ENCODE peak calls at places on chromosomes 12 and 14, in ten cellular contexts. B, J, Q, N, L, G, S, T, R and P are unnamed samples.

GRCh38 chr12:101875112-101875961 is 2.0 kb upstream of the DRAM1 start:
- DNase-seq in B (no peak), J (no peak), Q (no peak), N (no peak), L (no peak), G (peak), S (no peak), T (no peak), R (peak), P (peak)

GRCh38 chr12:125185740-125186470 is 120.7 kb downstream of the AACS start:
- DNase-seq in B (peak), J (peak), Q (peak), N (peak), L (peak), G (peak), S (no peak), T (peak), R (peak), P (peak)

GRCh38 chr12:117408161-117408791 is 46.9 kb upstream of the NOS1 start:
- DNase-seq in B (peak), J (no peak), Q (no peak), N (no peak), L (peak), G (no peak), S (no peak), T (no peak), R (no peak), P (no peak)

GRCh38 chr12:29050503-29050902 is 98.6 kb upstream of the FAR2 start:
- DNase-seq in B (no peak), J (no peak), Q (peak), N (no peak), L (no peak), G (peak), S (no peak), T (no peak), R (no peak), P (no peak)

GRCh38 chr12:116177017-116177416 is 100.5 kb downstream of the MED13L start:
- DNase-seq in B (no peak), J (no peak), Q (no peak), N (no peak), L (no peak), G (no peak), S (no peak), T (no peak), R (no peak), P (no peak)

GRCh38 chr12:61282790-61283575 is 977.2 kb upstream of the USP15 start:
- DNase-seq in B (no peak), J (peak), Q (no peak), N (no peak), L (no peak), G (no peak), S (no peak), T (no peak), R (no peak), P (peak)

GRCh38 chr14:78164226-78164853 is 5.8 kb upstream of the NRXN3 start:
- DNase-seq in B (peak), J (no peak), Q (peak), N (no peak), L (peak), G (peak), S (no peak), T (peak), R (no peak), P (no peak)

GRCh38 chr14:67429651-67430205 is 17.8 kb upstream of the PLEK2 start:
- DNase-seq in B (no peak), J (no peak), Q (no peak), N (no peak), L (no peak), G (no peak), S (no peak), T (no peak), R (no peak), P (peak)

GRCh38 chr12:22518067-22518719 is 26.1 kb downstream of the C2CD5 start:
- DNase-seq in B (no peak), J (peak), Q (no peak), N (no peak), L (no peak), G (no peak), S (no peak), T (peak), R (peak), P (no peak)

GRCh38 chr14:38507299-38507698 is 251.4 kb upstream of the CLEC14A start:
- DNase-seq in B (no peak), J (no peak), Q (no peak), N (no peak), L (no peak), G (no peak), S (no peak), T (no peak), R (no peak), P (no peak)

GRCh38 chr12:85794551-85794950 is 41.7 kb downstream of the RASSF9 start:
- DNase-seq in B (no peak), J (peak), Q (no peak), N (no peak), L (no peak), G (no peak), S (no peak), T (no peak), R (peak), P (peak)

GRCh38 chr12:87150969-87151662 is 878.1 kb downstream of the C12orf50 start:
- DNase-seq in B (no peak), J (peak), Q (no peak), N (no peak), L (no peak), G (no peak), S (no peak), T (peak), R (no peak), P (no peak)

GRCh38 chr12:108611884-108612415 is 14.1 kb upstream of the TMEM119 start:
- DNase-seq in B (peak), J (peak), Q (peak), N (no peak), L (no peak), G (peak), S (no peak), T (peak), R (peak), P (peak)

GRCh38 chr12:130162267-130162666 is at the start of gene FZD10:
- DNase-seq in B (no peak), J (no peak), Q (no peak), N (peak), L (peak), G (no peak), S (no peak), T (no peak), R (no peak), P (no peak)

GRCh38 chr14:35932659-35933159 is 106.6 kb downstream of the BRMS1L start:
- DNase-seq in B (no peak), J (no peak), Q (peak), N (no peak), L (no peak), G (no peak), S (peak), T (no peak), R (no peak), P (no peak)

GRCh38 chr12:57454566-57455373 is at the start of gene INHBE:
- DNase-seq in B (no peak), J (no peak), Q (peak), N (no peak), L (peak), G (peak), S (no peak), T (peak), R (peak), P (peak)

GRCh38 chr12:54029529-54030441 is 1.5 kb downstream of the HOXC6 start:
- DNase-seq in B (no peak), J (no peak), Q (no peak), N (peak), L (no peak), G (no peak), S (no peak), T (no peak), R (no peak), P (no peak)

GRCh38 chr12:117875652-117876491 is 92.9 kb downstream of the KSR2 start:
- DNase-seq in B (peak), J (no peak), Q (no peak), N (no peak), L (peak), G (peak), S (no peak), T (no peak), R (no peak), P (peak)

GRCh38 chr12:93537769-93538168 is 34.7 kb upstream of the SOCS2 start:
- DNase-seq in B (no peak), J (no peak), Q (no peak), N (no peak), L (no peak), G (no peak), S (no peak), T (no peak), R (no peak), P (no peak)

GRCh38 chr14:64238049-64238448 is 56.1 kb downstream of the ESR2 start:
- DNase-seq in B (no peak), J (no peak), Q (peak), N (no peak), L (no peak), G (no peak), S (no peak), T (no peak), R (no peak), P (no peak)

GRCh38 chr12:105834496-105834895 is 304.3 kb downstream of the NUAK1 start:
- DNase-seq in B (no peak), J (no peak), Q (no peak), N (no peak), L (no peak), G (no peak), S (no peak), T (no peak), R (no peak), P (no peak)

GRCh38 chr14:50871914-50872732 is at the start of gene ABHD12B:
- DNase-seq in B (no peak), J (no peak), Q (no peak), N (peak), L (peak), G (no peak), S (no peak), T (no peak), R (no peak), P (no peak)

GRCh38 chr12:133181238-133181959 is at the start of gene ZNF268:
- DNase-seq in B (peak), J (peak), Q (peak), N (peak), L (peak), G (peak), S (peak), T (peak), R (peak), P (peak)

GRCh38 chr12:133174901-133175300 is 6.4 kb upstream of the ZNF268 start:
- DNase-seq in B (no peak), J (no peak), Q (no peak), N (no peak), L (no peak), G (no peak), S (no peak), T (no peak), R (no peak), P (no peak)

GRCh38 chr12:133180669-133181068 is 626 bp upstream of the ZNF268 start:
- DNase-seq in B (no peak), J (no peak), Q (peak), N (no peak), L (no peak), G (no peak), S (no peak), T (no peak), R (no peak), P (no peak)
- H3K4me3 ChIP-seq in B (peak), J (peak), Q (peak), N (no peak), L (no peak), G (no peak), S (no peak), T (peak), R (no peak), P (no peak)

GRCh38 chr14:79586401-79586800 is 624.9 kb downstream of the DIO2 start:
- DNase-seq in B (no peak), J (no peak), Q (no peak), N (no peak), L (no peak), G (no peak), S (no peak), T (peak), R (no peak), P (no peak)

GRCh38 chr14:79585845-79586244 is 625.5 kb downstream of the DIO2 start:
- DNase-seq in B (no peak), J (no peak), Q (no peak), N (no peak), L (no peak), G (no peak), S (no peak), T (peak), R (peak), P (peak)

GRCh38 chr14:79583738-79584405 is 627.4 kb downstream of the DIO2 start:
- DNase-seq in B (no peak), J (no peak), Q (no peak), N (no peak), L (no peak), G (no peak), S (no peak), T (peak), R (peak), P (peak)

GRCh38 chr14:79587194-79587593 is 624.1 kb downstream of the DIO2 start:
- DNase-seq in B (no peak), J (no peak), Q (no peak), N (no peak), L (no peak), G (no peak), S (no peak), T (no peak), R (no peak), P (no peak)

DNA sequence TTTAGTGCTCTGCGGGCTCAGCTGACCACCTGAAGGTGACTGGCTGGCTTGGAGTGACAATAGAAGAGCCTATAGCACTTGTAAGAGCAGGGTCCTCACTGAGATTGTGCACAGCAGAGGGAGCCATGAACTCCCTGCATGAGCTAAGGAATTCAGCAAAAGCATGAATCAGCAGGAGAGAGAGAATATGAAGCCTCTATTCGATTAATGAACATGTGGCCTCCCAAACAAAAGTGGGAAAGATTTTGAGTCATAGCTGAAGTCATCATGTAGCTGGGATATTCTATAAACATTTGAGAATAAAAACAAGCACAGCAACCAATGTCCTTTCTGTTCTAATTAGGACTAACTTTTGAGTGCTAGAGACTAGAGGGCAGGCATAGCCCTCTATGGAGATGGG is 626.6 kb downstream of the DIO2 start:
- DNase-seq in B (peak), J (peak), Q (no peak), N (no peak), L (peak), G (no peak), S (no peak), T (peak), R (peak), P (peak)
- TF ChIP-seq CTCF in B (no peak), J (peak), Q (no peak), N (no peak), L (peak), G (no peak), S (no peak), T (peak), R (peak), P (peak)

DNA sequence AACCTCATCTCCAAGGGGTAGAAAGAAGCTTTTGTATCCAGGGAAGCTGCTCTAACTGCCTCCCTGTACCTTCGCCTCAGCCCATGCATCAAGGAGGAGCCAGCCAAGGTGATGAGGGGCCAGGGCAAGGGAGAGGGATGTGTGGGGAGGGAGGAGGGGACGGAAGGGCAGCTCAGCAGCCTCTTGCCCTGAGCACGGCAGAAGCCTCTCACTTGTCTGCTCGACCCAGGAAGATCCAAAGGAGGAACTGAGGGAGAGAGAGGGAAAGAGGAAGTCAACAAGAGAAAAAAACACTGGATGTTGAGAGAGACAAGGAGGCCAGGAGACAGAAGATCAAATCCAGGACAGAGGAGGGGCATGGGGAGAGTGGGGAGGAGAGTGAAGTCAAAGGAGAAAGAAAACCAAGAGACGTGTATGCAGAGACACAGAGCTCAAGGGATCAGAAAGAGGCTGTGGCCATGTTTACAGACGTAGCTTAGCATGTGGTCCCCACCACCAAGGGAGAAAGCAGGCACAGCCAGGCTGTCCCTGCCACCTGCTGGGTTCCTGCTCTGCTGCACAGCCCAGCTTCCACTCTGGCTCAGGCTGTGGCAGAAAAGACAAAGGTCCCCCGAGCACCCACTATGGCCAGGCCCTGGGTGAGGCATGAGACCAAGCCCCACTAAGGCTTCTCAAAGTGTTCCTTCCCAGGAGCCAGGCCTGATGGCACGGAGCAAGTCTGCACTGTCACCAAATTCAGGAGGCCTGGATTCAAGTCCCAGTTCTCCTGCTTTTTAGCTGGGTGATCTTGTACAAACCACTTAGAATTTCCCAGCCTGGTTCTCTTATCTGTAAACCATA is 25.8 kb upstream of the COL2A1 start:
- DNase-seq in B (no peak), J (no peak), Q (peak), N (no peak), L (no peak), G (peak), S (no peak), T (no peak), R (no peak), P (no peak)
- H3K4me3 ChIP-seq in B (no peak), J (no peak), Q (no peak), N (no peak), L (no peak), G (no peak), S (no peak), T (no peak), R (no peak), P (no peak)

GRCh38 chr14:61196792-61197191 is 84.3 kb downstream of the TMEM30B start:
- DNase-seq in B (no peak), J (peak), Q (no peak), N (no peak), L (peak), G (peak), S (no peak), T (peak), R (no peak), P (no peak)
- TF ChIP-seq CTCF in B (no peak), J (peak), Q (no peak), N (no peak), L (peak), G (no peak), S (no peak), T (peak), R (peak), P (no peak)

DNA sequence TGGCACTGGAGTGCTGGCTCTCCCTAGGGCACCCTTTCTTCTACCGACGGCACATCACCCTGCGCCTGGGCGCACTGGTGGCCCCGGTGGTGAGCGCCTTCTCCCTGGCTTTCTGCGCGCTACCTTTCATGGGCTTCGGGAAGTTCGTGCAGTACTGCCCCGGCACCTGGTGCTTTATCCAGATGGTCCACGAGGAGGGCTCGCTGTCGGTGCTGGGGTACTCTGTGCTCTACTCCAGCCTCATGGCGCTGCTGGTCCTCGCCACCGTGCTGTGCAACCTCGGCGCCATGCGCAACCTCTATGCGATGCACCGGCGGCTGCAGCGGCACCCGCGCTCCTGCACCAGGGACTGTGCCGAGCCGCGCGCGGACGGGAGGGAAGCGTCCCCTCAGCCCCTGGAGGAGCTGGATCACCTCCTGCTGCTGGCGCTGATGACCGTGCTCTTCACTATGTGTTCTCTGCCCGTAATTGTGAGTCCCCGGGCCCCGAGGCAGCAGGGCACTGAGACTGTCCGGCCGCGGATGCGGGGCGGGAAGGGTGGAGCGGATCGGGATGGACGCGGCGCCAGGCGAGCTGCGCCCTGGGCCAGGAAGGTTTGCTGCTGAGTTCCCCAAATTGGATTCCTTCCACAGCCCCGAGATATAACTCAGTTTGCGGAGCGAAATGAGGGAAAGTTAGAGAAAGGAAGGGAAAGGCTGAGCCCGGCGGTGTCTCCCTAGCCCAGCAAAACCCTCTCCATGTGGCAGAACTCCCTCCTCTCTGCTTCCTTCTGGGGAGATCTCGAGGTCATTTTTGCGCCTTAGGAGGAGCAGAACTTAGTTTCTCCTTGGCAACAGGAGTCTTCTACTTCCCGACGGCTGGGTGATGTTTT is 928 bp downstream of the PTGDR start:
- DNase-seq in B (no peak), J (peak), Q (no peak), N (no peak), L (peak), G (no peak), S (no peak), T (no peak), R (peak), P (no peak)
- H3K4me3 ChIP-seq in B (peak), J (no peak), Q (no peak), N (peak), L (peak), G (no peak), S (peak), T (no peak), R (peak), P (peak)

GRCh38 chr12:49296836-49297694 is 2.1 kb downstream of the PRPH start:
- DNase-seq in B (peak), J (peak), Q (no peak), N (no peak), L (no peak), G (peak), S (no peak), T (peak), R (no peak), P (no peak)
- TF ChIP-seq CTCF in B (no peak), J (peak), Q (peak), N (no peak), L (no peak), G (no peak), S (peak), T (no peak), R (peak), P (no peak)

DNA sequence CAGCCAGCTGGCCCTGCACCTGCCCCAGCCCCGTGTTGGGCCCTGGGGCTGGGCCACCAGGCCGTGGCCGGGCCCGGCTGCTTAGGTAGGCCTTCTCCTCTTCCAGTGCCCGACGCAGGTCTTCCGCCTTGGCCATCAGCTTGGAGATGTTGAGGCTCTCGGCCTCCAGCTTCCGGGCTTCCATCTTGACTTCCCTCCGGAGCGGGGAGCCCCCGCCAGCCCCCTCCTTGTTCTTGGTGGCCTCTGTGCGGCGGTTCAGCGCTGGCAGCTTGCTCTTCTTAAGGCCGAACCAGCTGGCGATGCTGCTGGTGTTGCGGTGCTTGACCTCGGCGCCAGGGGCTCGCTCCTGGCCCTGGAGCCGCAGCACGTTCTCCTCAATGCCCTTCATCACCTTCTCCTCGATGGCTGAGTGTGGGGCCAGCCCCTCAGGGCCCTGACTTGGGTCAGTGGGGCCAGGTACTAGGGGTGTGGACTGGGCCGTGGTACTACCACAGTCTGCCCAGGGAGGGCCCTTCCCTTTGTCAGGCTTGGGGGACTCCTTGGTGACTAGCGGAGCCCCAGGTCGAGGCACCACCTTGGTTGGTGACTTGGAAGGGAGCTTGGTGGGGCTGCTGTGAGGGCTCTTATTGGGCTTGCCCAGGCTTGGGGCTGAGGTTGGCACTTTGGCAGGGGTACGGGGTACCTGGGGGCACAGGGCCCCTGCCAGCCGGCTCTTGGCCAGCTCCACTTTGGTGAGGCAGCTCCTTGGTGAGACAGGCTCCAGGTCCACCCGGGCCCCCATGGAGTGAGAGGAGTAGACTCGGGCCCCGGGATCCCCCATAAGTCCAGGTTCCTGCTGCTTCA is 33.2 kb downstream of the NCKAP5L start:
- DNase-seq in B (no peak), J (no peak), Q (no peak), N (no peak), L (no peak), G (no peak), S (no peak), T (no peak), R (no peak), P (no peak)
- H3K4me3 ChIP-seq in B (no peak), J (no peak), Q (no peak), N (no peak), L (no peak), G (no peak), S (no peak), T (no peak), R (no peak), P (no peak)

GRCh38 chr12:106841471-106842302 is 67.2 kb downstream of the RIC8B start:
- DNase-seq in B (peak), J (peak), Q (peak), N (peak), L (peak), G (peak), S (peak), T (peak), R (peak), P (no peak)
- TF ChIP-seq CTCF in B (peak), J (peak), Q (peak), N (peak), L (peak), G (peak), S (peak), T (peak), R (peak), P (peak)